ENCODE peak calls at places on chromosomes 11 and 22, in ten cellular contexts. C, S, U, Z, G, N, K, M, O and P are unnamed samples. For H3K27me3, the result is how much of the 10 kb centered on the place peaks cover.

GRCh38 chr11:90178751-90179150 is 44.1 kb downstream of the CHORDC1 start:
- DNase-seq in C (no peak), S (no peak), U (no peak), Z (no peak), G (no peak), N (no peak), K (no peak), M (no peak), O (no peak), P (no peak)

GRCh38 chr11:134581966-134582787 is 170.1 kb upstream of the B3GAT1 start:
- DNase-seq in C (no peak), S (no peak), U (no peak), Z (no peak), G (no peak), N (no peak), K (no peak), M (no peak), O (no peak), P (no peak)

GRCh38 chr11:101470881-101471535 is 112.8 kb downstream of the TRPC6 start:
- DNase-seq in C (no peak), S (no peak), U (no peak), Z (no peak), G (no peak), N (peak), K (peak), M (peak), O (no peak), P (no peak)

GRCh38 chr11:115778928-115779650 is 274.9 kb upstream of the CADM1 start:
- DNase-seq in C (no peak), S (no peak), U (no peak), Z (peak), G (no peak), N (no peak), K (no peak), M (no peak), O (no peak), P (no peak)

GRCh38 chr11:126267650-126268049 is 1.0 kb downstream of the SRPRA start:
- DNase-seq in C (no peak), S (no peak), U (peak), Z (no peak), G (peak), N (no peak), K (no peak), M (no peak), O (no peak), P (no peak)

GRCh38 chr11:4044971-4045646 is 49.5 kb upstream of the RRM1 start:
- DNase-seq in C (no peak), S (no peak), U (peak), Z (no peak), G (no peak), N (no peak), K (no peak), M (peak), O (no peak), P (peak)

GRCh38 chr11:114395776-114396175 is 4.5 kb downstream of the C11orf71 start:
- DNase-seq in C (peak), S (no peak), U (no peak), Z (peak), G (no peak), N (no peak), K (no peak), M (peak), O (no peak), P (no peak)

GRCh38 chr11:128365044-128365443 is 222.3 kb downstream of the ETS1 start:
- DNase-seq in C (peak), S (no peak), U (no peak), Z (peak), G (no peak), N (peak), K (peak), M (peak), O (no peak), P (no peak)

GRCh38 chr22:48428556-48429371 is 1398.9 kb downstream of the BRD1 start:
- DNase-seq in C (no peak), S (peak), U (no peak), Z (peak), G (no peak), N (no peak), K (no peak), M (no peak), O (no peak), P (no peak)

GRCh38 chr11:132032555-132032954 is 662.1 kb downstream of the NTM start:
- DNase-seq in C (no peak), S (no peak), U (no peak), Z (no peak), G (no peak), N (peak), K (peak), M (no peak), O (no peak), P (no peak)

GRCh38 chr11:120137187-120137610 is 714 bp downstream of the TRIM29 start:
- DNase-seq in C (no peak), S (peak), U (peak), Z (no peak), G (no peak), N (no peak), K (no peak), M (no peak), O (no peak), P (no peak)
- H3K27me3 ChIP-seq in C (under half), S (under half), U (under half), Z (under half), G (under half), N (under half), K (under half), M (under half), O (under half), P (under half)

DNA sequence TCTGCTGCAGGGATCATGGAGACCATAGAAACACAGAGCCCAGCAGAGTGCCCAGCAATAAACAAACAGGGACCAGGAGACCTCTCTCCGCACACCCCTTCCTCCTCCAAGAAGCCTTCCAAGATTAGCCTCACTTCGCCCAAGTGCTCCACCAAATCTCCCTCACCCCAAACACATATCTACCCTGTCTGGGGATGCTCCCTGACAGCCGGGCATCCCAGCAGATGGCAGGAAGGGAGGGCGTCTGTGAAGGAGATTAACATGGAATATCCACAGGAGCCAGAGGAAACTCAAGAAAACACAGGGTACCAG is 26.5 kb downstream of the ARAP1 start:
- DNase-seq in C (no peak), S (no peak), U (no peak), Z (no peak), G (no peak), N (no peak), K (no peak), M (no peak), O (no peak), P (no peak)
- H3K27me3 ChIP-seq in C (under half), S (under half), U (under half), Z (under half), G (under half), N (under half), K (under half), M (under half), O (under half), P (under half)

GRCh38 chr11:76206327-76207081 is at the start of gene WNT11:
- DNase-seq in C (peak), S (no peak), U (peak), Z (peak), G (no peak), N (peak), K (peak), M (no peak), O (no peak), P (peak)
- H3K27me3 ChIP-seq in C (half or more), S (half or more), U (under half), Z (under half), G (under half), N (half or more), K (under half), M (under half), O (under half), P (under half)

GRCh38 chr11:45245237-45246045 is 40.7 kb downstream of the SYT13 start:
- DNase-seq in C (no peak), S (no peak), U (no peak), Z (no peak), G (no peak), N (no peak), K (no peak), M (no peak), O (no peak), P (no peak)
- H3K27me3 ChIP-seq in C (under half), S (under half), U (under half), Z (under half), G (under half), N (under half), K (under half), M (under half), O (under half), P (under half)

GRCh38 chr11:75715688-75716087 is 1.9 kb upstream of the MOGAT2 start:
- DNase-seq in C (no peak), S (no peak), U (peak), Z (no peak), G (no peak), N (no peak), K (no peak), M (no peak), O (no peak), P (no peak)

GRCh38 chr11:75716659-75717058 is 979 bp upstream of the MOGAT2 start:
- DNase-seq in C (peak), S (no peak), U (no peak), Z (no peak), G (no peak), N (no peak), K (no peak), M (no peak), O (no peak), P (no peak)

GRCh38 chr11:75717608-75718403 is at the start of gene MOGAT2:
- DNase-seq in C (no peak), S (no peak), U (peak), Z (no peak), G (no peak), N (no peak), K (no peak), M (no peak), O (no peak), P (no peak)

GRCh38 chr11:75718406-75719088 is 909 bp downstream of the MOGAT2 start:
- DNase-seq in C (no peak), S (no peak), U (peak), Z (no peak), G (no peak), N (no peak), K (no peak), M (peak), O (no peak), P (no peak)

GRCh38 chr11:75714211-75714610 is 3.4 kb upstream of the MOGAT2 start:
- DNase-seq in C (no peak), S (no peak), U (no peak), Z (no peak), G (no peak), N (no peak), K (no peak), M (no peak), O (no peak), P (no peak)
- H3K27me3 ChIP-seq in C (under half), S (under half), U (under half), Z (under half), G (under half), N (half or more), K (under half), M (under half), O (under half), P (under half)

GRCh38 chr11:62233730-62234129 is 8.3 kb upstream of the SCGB1D2 start:
- DNase-seq in C (no peak), S (no peak), U (no peak), Z (no peak), G (no peak), N (no peak), K (no peak), M (no peak), O (no peak), P (no peak)

GRCh38 chr11:62238151-62238550 is 3.9 kb upstream of the SCGB1D2 start:
- DNase-seq in C (no peak), S (no peak), U (peak), Z (no peak), G (no peak), N (no peak), K (no peak), M (no peak), O (no peak), P (no peak)

GRCh38 chr11:62236187-62236586 is 5.9 kb upstream of the SCGB1D2 start:
- DNase-seq in C (no peak), S (no peak), U (no peak), Z (no peak), G (no peak), N (no peak), K (no peak), M (no peak), O (no peak), P (no peak)

GRCh38 chr11:62241095-62241494 is 944 bp upstream of the SCGB1D2 start:
- DNase-seq in C (no peak), S (no peak), U (no peak), Z (no peak), G (no peak), N (no peak), K (no peak), M (no peak), O (no peak), P (no peak)

DNA sequence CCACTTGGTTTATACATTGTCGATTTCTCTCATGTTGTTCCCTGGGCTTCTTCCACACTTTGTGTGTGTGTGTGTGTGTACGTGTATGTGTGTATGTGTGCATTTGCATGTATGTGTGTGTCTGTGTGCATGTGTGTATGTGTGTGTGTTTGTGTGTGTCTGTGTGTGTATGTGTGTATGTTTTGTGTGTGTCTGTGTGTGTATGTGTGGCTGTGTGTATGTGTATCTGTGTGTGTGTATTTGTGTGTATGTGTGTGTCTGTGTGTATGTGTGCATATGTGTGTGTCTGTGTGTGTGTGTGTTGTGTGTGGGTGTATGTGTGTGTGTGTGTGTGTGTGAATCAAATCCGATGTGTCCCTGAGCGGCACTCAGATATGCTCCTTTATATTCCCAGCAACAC is 4.5 kb upstream of the SCGB1D2 start:
- DNase-seq in C (no peak), S (no peak), U (no peak), Z (no peak), G (no peak), N (no peak), K (no peak), M (no peak), O (no peak), P (no peak)
- H3K27me3 ChIP-seq in C (under half), S (under half), U (under half), Z (under half), G (under half), N (under half), K (under half), M (under half), O (under half), P (under half)